ENCODE peak calls at places on chromosomes 3 and 15, in five cellular contexts. B, T, O, Q and X are unnamed samples.

GRCh38 chr3:161508852-161509477 is 12.4 kb downstream of the OTOL1 start:
- DNase-seq in B (no peak), T (peak), O (no peak), Q (no peak), X (no peak)

GRCh38 chr3:58433400-58434169 is at the start of gene PDHB:
- DNase-seq in B (peak), T (peak), O (peak), Q (peak), X (peak)

GRCh38 chr3:45981321-45982038 is 14.1 kb downstream of the FYCO1 start:
- DNase-seq in B (no peak), T (peak), O (no peak), Q (no peak), X (no peak)

GRCh38 chr3:61522629-61523028 is 38.7 kb upstream of the PTPRG start:
- DNase-seq in B (no peak), T (no peak), O (no peak), Q (no peak), X (no peak)

GRCh38 chr15:90306560-90306959 is 41.1 kb downstream of the NGRN start:
- DNase-seq in B (no peak), T (no peak), O (no peak), Q (no peak), X (no peak)

GRCh38 chr15:57505949-57506391 is 85.7 kb upstream of the MYZAP start:
- DNase-seq in B (peak), T (peak), O (no peak), Q (no peak), X (peak)

GRCh38 chr3:46987485-46988401 is 8.3 kb downstream of the NBEAL2 start:
- DNase-seq in B (no peak), T (no peak), O (no peak), Q (no peak), X (peak)

GRCh38 chr15:56821721-56822425 is 88.6 kb upstream of the ZNF280D start:
- DNase-seq in B (peak), T (peak), O (peak), Q (peak), X (peak)

GRCh38 chr15:68829068-68829467 is 8.4 kb upstream of the ANP32A start:
- DNase-seq in B (no peak), T (peak), O (no peak), Q (no peak), X (peak)

GRCh38 chr15:70605606-70606410 is 157.6 kb downstream of the UACA start:
- DNase-seq in B (peak), T (peak), O (peak), Q (peak), X (peak)

GRCh38 chr3:86988235-86988634 is 2.7 kb downstream of the VGLL3 start:
- DNase-seq in B (peak), T (peak), O (peak), Q (no peak), X (no peak)

GRCh38 chr3:108818404-108818803 is 4.2 kb upstream of the TRAT1 start:
- DNase-seq in B (no peak), T (peak), O (peak), Q (no peak), X (peak)

GRCh38 chr3:156761713-156762575 is 64.2 kb upstream of the LEKR1 start:
- DNase-seq in B (peak), T (peak), O (peak), Q (no peak), X (no peak)

GRCh38 chr15:40337597-40337996 is 3.1 kb downstream of the CCDC9B start:
- DNase-seq in B (no peak), T (no peak), O (no peak), Q (no peak), X (no peak)

GRCh38 chr3:179446501-179446900 is 4.8 kb downstream of the GNB4 start:
- DNase-seq in B (peak), T (peak), O (no peak), Q (no peak), X (no peak)

GRCh38 chr3:143124683-143125520 is 5.3 kb downstream of the CHST2 start:
- DNase-seq in B (no peak), T (no peak), O (no peak), Q (no peak), X (no peak)

GRCh38 chr3:172624999-172625398 is 85.9 kb downstream of the NCEH1 start:
- DNase-seq in B (no peak), T (no peak), O (no peak), Q (no peak), X (no peak)

GRCh38 chr3:42600958-42601675 is 631 bp downstream of the NKTR start:
- DNase-seq in B (peak), T (peak), O (peak), Q (no peak), X (peak)

GRCh38 chr15:60733196-60733595 is 254.3 kb upstream of the ICE2 start:
- DNase-seq in B (no peak), T (peak), O (no peak), Q (no peak), X (no peak)

GRCh38 chr15:87896926-87897325 is 359.6 kb downstream of the NTRK3 start:
- DNase-seq in B (no peak), T (no peak), O (no peak), Q (no peak), X (no peak)

GRCh38 chr15:57324944-57325679 is 51.2 kb upstream of the CGNL1 start:
- DNase-seq in B (no peak), T (no peak), O (no peak), Q (no peak), X (no peak)

GRCh38 chr15:61907753-61908086 is 152.5 kb downstream of the VPS13C start:
- DNase-seq in B (no peak), T (no peak), O (no peak), Q (no peak), X (no peak)

GRCh38 chr15:43251863-43252241 is 14.9 kb downstream of the TGM5 start:
- DNase-seq in B (no peak), T (no peak), O (no peak), Q (no peak), X (no peak)

GRCh38 chr15:91320106-91320505 is 220.0 kb downstream of the SV2B start:
- DNase-seq in B (no peak), T (no peak), O (no peak), Q (no peak), X (no peak)

GRCh38 chr3:38000965-38001455 is 10.4 kb downstream of the VILL start:
- DNase-seq in B (no peak), T (no peak), O (no peak), Q (no peak), X (no peak)

GRCh38 chr3:4730734-4731133 is 237.6 kb downstream of the ITPR1 start:
- DNase-seq in B (no peak), T (no peak), O (peak), Q (no peak), X (no peak)

GRCh38 chr3:50600141-50600753 is 11.3 kb downstream of the CISH start:
- DNase-seq in B (no peak), T (no peak), O (no peak), Q (no peak), X (no peak)

GRCh38 chr3:129413687-129414506 is 14.5 kb downstream of the EFCAB12 start:
- DNase-seq in B (peak), T (peak), O (peak), Q (no peak), X (no peak)

GRCh38 chr15:101466188-101466587 is 23.3 kb downstream of the PCSK6 start:
- DNase-seq in B (no peak), T (no peak), O (no peak), Q (no peak), X (no peak)